ENCODE peak calls at places on chromosomes 12 and 14, in five cellular contexts. One of them, this sample, is unnamed.

GRCh38 chr14:21825147-21825743 is 151.6 kb upstream of the OR4E1 start:
- DNase-seq in pancreas: no peak
- DNase-seq in lower lobe of right lung: no peak
- DNase-seq in fibroblast of the aortic adventitia: no peak
- DNase-seq in lung: no peak
- DNase-seq in this sample: peak

GRCh38 chr12:67630373-67631088 is 18.0 kb upstream of the DYRK2 start:
- DNase-seq in lower lobe of right lung: peak
- DNase-seq in fibroblast of the aortic adventitia: no peak
- DNase-seq in lung: no peak
- DNase-seq in pancreas: no peak
- DNase-seq in this sample: peak

GRCh38 chr12:112112423-112113132 is 4.0 kb upstream of the NAA25 start:
- DNase-seq in pancreas: no peak
- DNase-seq in fibroblast of the aortic adventitia: no peak
- DNase-seq in lung: peak
- DNase-seq in lower lobe of right lung: no peak
- DNase-seq in this sample: peak

GRCh38 chr12:14841761-14842160 is 1.6 kb downstream of the ART4 start:
- DNase-seq in fibroblast of the aortic adventitia: peak
- DNase-seq in lung: peak
- DNase-seq in lower lobe of right lung: no peak
- DNase-seq in pancreas: no peak
- DNase-seq in this sample: peak

GRCh38 chr12:69476276-69477017 is 6.3 kb downstream of the FRS2 start:
- DNase-seq in lower lobe of right lung: no peak
- DNase-seq in fibroblast of the aortic adventitia: peak
- DNase-seq in pancreas: no peak
- DNase-seq in lung: no peak
- DNase-seq in this sample: no peak

GRCh38 chr12:106126441-106127288 is 12.1 kb downstream of the NUAK1 start:
- DNase-seq in pancreas: no peak
- DNase-seq in lung: no peak
- DNase-seq in lower lobe of right lung: no peak
- DNase-seq in fibroblast of the aortic adventitia: no peak
- DNase-seq in this sample: peak

GRCh38 chr14:77325746-77326094 is 4.9 kb downstream of the GSTZ1 start:
- DNase-seq in lower lobe of right lung: no peak
- DNase-seq in lung: no peak
- DNase-seq in pancreas: no peak
- DNase-seq in fibroblast of the aortic adventitia: no peak
- DNase-seq in this sample: no peak

GRCh38 chr14:20455355-20456300 is 602 bp downstream of the APEX1 start:
- DNase-seq in lung: no peak
- DNase-seq in fibroblast of the aortic adventitia: peak
- DNase-seq in lower lobe of right lung: no peak
- DNase-seq in pancreas: peak
- DNase-seq in this sample: peak

GRCh38 chr12:102407776-102408486 is 72.4 kb downstream of the IGF1 start:
- DNase-seq in lung: no peak
- DNase-seq in fibroblast of the aortic adventitia: peak
- DNase-seq in lower lobe of right lung: no peak
- DNase-seq in pancreas: no peak
- DNase-seq in this sample: no peak

GRCh38 chr12:19236656-19237055 is 107.1 kb downstream of the PLEKHA5 start:
- DNase-seq in pancreas: no peak
- DNase-seq in fibroblast of the aortic adventitia: peak
- DNase-seq in lung: no peak
- DNase-seq in lower lobe of right lung: no peak
- DNase-seq in this sample: no peak

GRCh38 chr14:20400965-20401593 is 12.2 kb downstream of the TEP1 start:
- DNase-seq in fibroblast of the aortic adventitia: no peak
- DNase-seq in lower lobe of right lung: no peak
- DNase-seq in lung: no peak
- DNase-seq in pancreas: no peak
- DNase-seq in this sample: peak

GRCh38 chr12:45130881-45131281 is 80.0 kb upstream of the DBX2 start:
- DNase-seq in pancreas: no peak
- DNase-seq in lower lobe of right lung: no peak
- DNase-seq in fibroblast of the aortic adventitia: peak
- DNase-seq in lung: no peak
- DNase-seq in this sample: peak

GRCh38 chr12:118212627-118213026 is 76.7 kb downstream of the PEBP1 start:
- DNase-seq in fibroblast of the aortic adventitia: no peak
- DNase-seq in pancreas: no peak
- DNase-seq in lower lobe of right lung: no peak
- DNase-seq in lung: no peak
- DNase-seq in this sample: no peak
- H3K4me3 ChIP-seq in fibroblast of the aortic adventitia: no peak
- H3K4me3 ChIP-seq in pancreas: no peak
- H3K4me3 ChIP-seq in lower lobe of right lung: no peak
- H3K4me3 ChIP-seq in lung: no peak
- H3K4me3 ChIP-seq in this sample: no peak

GRCh38 chr12:108582981-108583770 is 14.7 kb downstream of the TMEM119 start:
- DNase-seq in pancreas: no peak
- DNase-seq in lower lobe of right lung: no peak
- DNase-seq in fibroblast of the aortic adventitia: no peak
- DNase-seq in lung: no peak
- DNase-seq in this sample: no peak
- TF ChIP-seq CTCF in pancreas: no peak
- TF ChIP-seq CTCF in lower lobe of right lung: no peak
- TF ChIP-seq CTCF in fibroblast of the aortic adventitia: no peak
- TF ChIP-seq CTCF in lung: no peak
- TF ChIP-seq CTCF in this sample: no peak

GRCh38 chr12:64665506-64665905 is 55.2 kb downstream of the RASSF3 start:
- DNase-seq in lower lobe of right lung: no peak
- DNase-seq in pancreas: no peak
- DNase-seq in fibroblast of the aortic adventitia: peak
- DNase-seq in lung: no peak
- DNase-seq in this sample: no peak
- H3K4me3 ChIP-seq in lower lobe of right lung: no peak
- H3K4me3 ChIP-seq in pancreas: no peak
- H3K4me3 ChIP-seq in fibroblast of the aortic adventitia: peak
- H3K4me3 ChIP-seq in lung: no peak
- H3K4me3 ChIP-seq in this sample: no peak

GRCh38 chr12:1698638-1699214 is 7.9 kb downstream of the ADIPOR2 start:
- DNase-seq in pancreas: no peak
- DNase-seq in lung: no peak
- DNase-seq in lower lobe of right lung: no peak
- DNase-seq in fibroblast of the aortic adventitia: no peak
- DNase-seq in this sample: no peak
- TF ChIP-seq CTCF in pancreas: no peak
- TF ChIP-seq CTCF in lung: no peak
- TF ChIP-seq CTCF in lower lobe of right lung: no peak
- TF ChIP-seq CTCF in fibroblast of the aortic adventitia: no peak
- TF ChIP-seq CTCF in this sample: peak

GRCh38 chr12:2586159-2587035 is 208.4 kb upstream of the FKBP4 start:
- DNase-seq in pancreas: no peak
- DNase-seq in lung: no peak
- DNase-seq in lower lobe of right lung: no peak
- DNase-seq in fibroblast of the aortic adventitia: no peak
- DNase-seq in this sample: no peak

GRCh38 chr12:2583642-2584041 is 211.1 kb upstream of the FKBP4 start:
- DNase-seq in pancreas: no peak
- DNase-seq in lung: no peak
- DNase-seq in lower lobe of right lung: no peak
- DNase-seq in fibroblast of the aortic adventitia: no peak
- DNase-seq in this sample: no peak

GRCh38 chr12:2581293-2582045 is 213.3 kb upstream of the FKBP4 start:
- DNase-seq in pancreas: no peak
- DNase-seq in lower lobe of right lung: no peak
- DNase-seq in fibroblast of the aortic adventitia: no peak
- DNase-seq in lung: no peak
- DNase-seq in this sample: no peak

GRCh38 chr12:2580821-2581220 is 213.9 kb upstream of the FKBP4 start:
- DNase-seq in lower lobe of right lung: no peak
- DNase-seq in pancreas: no peak
- DNase-seq in fibroblast of the aortic adventitia: peak
- DNase-seq in lung: no peak
- DNase-seq in this sample: no peak

DNA sequence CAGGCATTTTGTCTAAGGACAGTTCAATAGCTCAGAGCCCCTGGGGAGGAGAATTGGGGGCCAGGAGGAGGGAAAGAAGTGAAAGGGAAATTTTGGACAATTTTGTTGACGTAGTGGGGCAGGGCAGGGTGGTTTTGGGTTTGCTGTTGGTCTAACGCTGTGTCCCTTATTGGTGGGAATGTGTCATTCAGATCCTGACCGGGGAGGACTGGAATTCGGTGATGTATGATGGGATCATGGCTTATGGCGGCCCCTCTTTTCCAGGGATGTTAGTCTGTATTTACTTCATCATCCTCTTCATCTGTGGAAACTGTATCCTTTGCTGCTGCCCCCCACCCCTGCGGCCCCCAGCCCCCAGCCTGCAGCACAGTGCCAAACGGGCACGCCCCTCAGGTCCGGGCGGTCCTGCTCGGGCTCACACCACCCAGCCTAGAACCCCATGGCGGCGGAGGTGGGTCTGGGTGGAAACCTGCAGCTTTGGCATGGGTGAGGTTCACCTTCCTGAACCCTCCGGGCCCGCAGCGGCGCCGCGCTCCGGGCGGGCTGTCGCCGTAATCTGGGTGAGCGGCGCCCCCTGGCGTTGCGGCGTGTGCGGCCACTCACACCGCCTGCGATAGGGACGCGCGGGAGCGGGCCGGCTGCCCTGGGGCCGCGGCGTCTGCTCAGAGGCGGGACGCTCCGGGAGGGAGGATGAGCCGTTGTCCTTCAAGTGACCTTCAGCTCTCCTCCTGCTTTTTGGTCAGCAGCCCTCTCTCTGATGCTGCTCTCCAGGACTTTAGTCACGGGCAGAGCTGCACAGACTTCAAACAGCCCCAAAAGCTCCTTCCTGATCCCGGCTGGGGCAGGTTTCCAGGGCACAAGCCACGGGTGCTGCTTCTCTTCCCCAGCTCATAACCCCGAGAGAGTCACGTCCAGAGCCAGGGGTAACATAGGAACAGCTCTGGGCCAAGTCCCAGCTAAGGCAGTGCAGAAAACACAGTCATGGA is 211.8 kb upstream of the FKBP4 start:
- DNase-seq in fibroblast of the aortic adventitia: peak
- DNase-seq in lung: peak
- DNase-seq in pancreas: no peak
- DNase-seq in lower lobe of right lung: peak
- DNase-seq in this sample: peak
- H3K4me3 ChIP-seq in fibroblast of the aortic adventitia: peak
- H3K4me3 ChIP-seq in lung: no peak
- H3K4me3 ChIP-seq in pancreas: no peak
- H3K4me3 ChIP-seq in lower lobe of right lung: no peak
- H3K4me3 ChIP-seq in this sample: no peak

GRCh38 chr14:74502236-74503019 is 8.9 kb downstream of the ISCA2 start:
- DNase-seq in lung: no peak
- DNase-seq in lower lobe of right lung: no peak
- DNase-seq in pancreas: no peak
- DNase-seq in fibroblast of the aortic adventitia: peak
- DNase-seq in this sample: peak
- TF ChIP-seq CTCF in lung: no peak
- TF ChIP-seq CTCF in lower lobe of right lung: peak
- TF ChIP-seq CTCF in pancreas: no peak
- TF ChIP-seq CTCF in fibroblast of the aortic adventitia: peak
- TF ChIP-seq CTCF in this sample: peak

DNA sequence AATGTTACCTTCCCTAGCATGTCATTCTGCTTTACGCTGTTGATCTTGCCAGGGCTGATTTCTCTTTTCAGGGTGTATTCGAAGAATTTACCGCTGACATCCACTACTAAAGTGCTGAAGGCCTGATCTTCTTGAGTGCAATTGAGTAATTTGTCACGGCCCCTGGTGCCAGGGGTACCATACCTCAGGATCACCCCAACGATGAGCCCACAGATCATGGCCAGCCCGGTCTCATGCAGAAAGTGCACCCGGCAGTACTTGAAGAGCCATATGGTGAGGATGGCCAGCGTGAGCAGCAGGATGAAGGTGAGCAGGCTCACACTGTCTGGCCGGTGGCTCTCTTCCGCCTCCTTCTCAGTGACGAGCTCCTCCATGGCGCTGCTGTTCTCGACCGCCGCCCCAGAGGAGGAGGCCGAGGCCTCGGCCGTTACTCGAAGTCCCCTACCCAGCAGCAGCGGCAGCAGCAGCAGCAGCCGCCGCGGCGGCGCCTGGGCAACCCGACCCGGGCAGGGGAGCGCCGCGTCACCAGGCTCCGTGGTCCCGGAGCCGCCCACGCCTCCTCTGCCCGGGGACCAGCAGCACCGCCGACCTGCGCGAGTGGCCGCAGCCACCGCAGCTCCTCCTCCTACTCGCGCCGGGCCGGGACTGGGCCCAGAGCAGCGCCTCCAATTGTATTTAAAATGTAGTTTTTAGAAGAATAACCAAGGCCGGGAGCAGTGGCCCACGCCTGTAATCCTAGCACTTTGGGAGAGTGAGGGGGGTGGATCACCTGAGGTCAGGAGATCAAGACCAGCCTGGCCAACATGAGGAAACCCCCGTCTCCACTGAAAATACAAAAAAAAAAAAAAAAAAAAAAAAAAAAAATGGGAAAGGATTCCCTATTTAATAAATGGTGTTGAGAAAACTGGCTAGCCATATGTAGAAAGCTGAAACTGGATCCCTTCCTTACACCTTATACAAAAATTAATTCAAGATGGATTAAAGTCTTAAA is 58.5 kb upstream of the TMPO start:
- DNase-seq in fibroblast of the aortic adventitia: no peak
- DNase-seq in lung: no peak
- DNase-seq in pancreas: peak
- DNase-seq in lower lobe of right lung: peak
- DNase-seq in this sample: no peak
- H3K4me3 ChIP-seq in fibroblast of the aortic adventitia: peak
- H3K4me3 ChIP-seq in lung: peak
- H3K4me3 ChIP-seq in pancreas: peak
- H3K4me3 ChIP-seq in lower lobe of right lung: peak
- H3K4me3 ChIP-seq in this sample: no peak

DNA sequence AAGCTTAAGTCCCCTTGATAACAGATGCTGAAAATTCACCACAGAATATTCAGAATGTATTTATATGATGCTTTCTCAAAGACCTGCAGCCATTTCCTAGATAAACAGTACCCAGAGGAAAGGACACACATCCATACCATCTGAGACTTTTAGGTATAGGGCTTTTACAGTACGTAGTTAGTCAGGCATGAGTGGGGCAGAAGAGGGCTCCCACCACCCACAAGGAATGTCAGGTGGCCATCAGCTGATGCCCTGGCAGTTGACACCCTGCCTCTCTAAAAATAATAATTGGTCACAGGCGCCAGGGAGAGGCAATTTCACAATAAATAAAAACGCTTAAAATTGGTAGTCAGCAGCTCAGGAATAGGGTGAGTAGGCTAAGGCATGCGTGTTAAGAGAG is 7.8 kb upstream of the TAS2R46 start:
- DNase-seq in lung: no peak
- DNase-seq in lower lobe of right lung: no peak
- DNase-seq in pancreas: no peak
- DNase-seq in fibroblast of the aortic adventitia: no peak
- DNase-seq in this sample: no peak
- TF ChIP-seq CTCF in lung: no peak
- TF ChIP-seq CTCF in lower lobe of right lung: no peak
- TF ChIP-seq CTCF in pancreas: no peak
- TF ChIP-seq CTCF in fibroblast of the aortic adventitia: no peak
- TF ChIP-seq CTCF in this sample: no peak

GRCh38 chr12:9932270-9932669 is at the start of gene CLEC2A:
- DNase-seq in lung: no peak
- DNase-seq in fibroblast of the aortic adventitia: no peak
- DNase-seq in lower lobe of right lung: no peak
- DNase-seq in pancreas: no peak
- DNase-seq in this sample: no peak
- H3K4me3 ChIP-seq in lung: no peak
- H3K4me3 ChIP-seq in fibroblast of the aortic adventitia: no peak
- H3K4me3 ChIP-seq in lower lobe of right lung: no peak
- H3K4me3 ChIP-seq in pancreas: no peak
- H3K4me3 ChIP-seq in this sample: no peak